ENCODE peak calls at places on chromosomes 3 and 15, in nine cellular contexts. D, O, C, F, I, N, W, V and B are unnamed samples.
A peak's percentile ranks its signal among the peaks of the same experiment; 100 is the strongest.

GRCh38 chr3:73473578-73474448 is 150.9 kb downstream of the PDZRN3 start:
- DNase-seq in D (peak; percentile 85), O (no peak), C (no peak), F (no peak), I (no peak), N (no peak), W (no peak), V (no peak), B (no peak)

GRCh38 chr3:164040991-164041390 is 1037.3 kb downstream of the SI start:
- DNase-seq in D (no peak), O (no peak), C (no peak), F (no peak), I (no peak), N (no peak), W (no peak), V (no peak), B (no peak)

GRCh38 chr3:108091498-108092259 is 848 bp upstream of the CD47 start:
- DNase-seq in D (peak; percentile 52), O (peak; percentile 14), C (no peak), F (no peak), I (no peak), N (no peak), W (no peak), V (no peak), B (peak; percentile 16)

GRCh38 chr15:55907797-55908196 is 85.6 kb downstream of the NEDD4 start:
- DNase-seq in D (no peak), O (peak; percentile 98), C (peak; percentile 92), F (peak; percentile 95), I (no peak), N (no peak), W (no peak), V (no peak), B (no peak)

GRCh38 chr3:53045107-53045783 is 628 bp downstream of the SFMBT1 start:
- DNase-seq in D (peak; percentile 68), O (peak; percentile 55), C (no peak), F (no peak), I (no peak), N (peak; percentile 85), W (peak; percentile 73), V (peak; percentile 54), B (peak; percentile 64)

GRCh38 chr3:194121881-194122280 is 14.1 kb upstream of the HES1 start:
- DNase-seq in D (no peak), O (peak; percentile 79), C (no peak), F (peak; percentile 67), I (peak; percentile 8), N (no peak), W (no peak), V (no peak), B (no peak)

GRCh38 chr3:154427685-154428291 is 2.2 kb downstream of the GPR149 start:
- DNase-seq in D (no peak), O (no peak), C (no peak), F (no peak), I (peak; percentile 76), N (peak; percentile 65), W (no peak), V (peak; percentile 58), B (no peak)

GRCh38 chr15:74027688-74028087 is 33.2 kb downstream of the PML start:
- DNase-seq in D (no peak), O (no peak), C (no peak), F (no peak), I (no peak), N (no peak), W (no peak), V (no peak), B (no peak)

GRCh38 chr3:14633819-14634424 is 17.6 kb upstream of the CCDC174 start:
- DNase-seq in D (peak; percentile 69), O (peak; percentile 82), C (peak; percentile 7), F (peak; percentile 41), I (no peak), N (peak; percentile 89), W (peak; percentile 42), V (peak; percentile 23), B (peak; percentile 46)

GRCh38 chr3:33578325-33579180 is 138.3 kb upstream of the UBP1 start:
- DNase-seq in D (no peak), O (peak; percentile 84), C (peak; percentile 1), F (peak; percentile 66), I (no peak), N (no peak), W (no peak), V (peak; percentile 14), B (no peak)

GRCh38 chr15:68794869-68795268 is 25.8 kb downstream of the ANP32A start:
- DNase-seq in D (no peak), O (no peak), C (no peak), F (no peak), I (no peak), N (no peak), W (no peak), V (no peak), B (no peak)

GRCh38 chr15:68792901-68793766 is 27.6 kb downstream of the ANP32A start:
- DNase-seq in D (peak; percentile 96), O (peak; percentile 23), C (no peak), F (no peak), I (no peak), N (peak; percentile 82), W (no peak), V (no peak), B (no peak)

GRCh38 chr15:68795298-68795848 is 25.3 kb downstream of the ANP32A start:
- DNase-seq in D (peak; percentile 82), O (peak; percentile 98), C (no peak), F (peak; percentile 97), I (peak; percentile 98), N (peak; percentile 96), W (peak; percentile 92), V (peak; percentile 78), B (peak; percentile 53)

GRCh38 chr15:68793776-68794175 is 26.9 kb downstream of the ANP32A start:
- DNase-seq in D (no peak), O (no peak), C (no peak), F (no peak), I (no peak), N (no peak), W (no peak), V (no peak), B (no peak)

DNA sequence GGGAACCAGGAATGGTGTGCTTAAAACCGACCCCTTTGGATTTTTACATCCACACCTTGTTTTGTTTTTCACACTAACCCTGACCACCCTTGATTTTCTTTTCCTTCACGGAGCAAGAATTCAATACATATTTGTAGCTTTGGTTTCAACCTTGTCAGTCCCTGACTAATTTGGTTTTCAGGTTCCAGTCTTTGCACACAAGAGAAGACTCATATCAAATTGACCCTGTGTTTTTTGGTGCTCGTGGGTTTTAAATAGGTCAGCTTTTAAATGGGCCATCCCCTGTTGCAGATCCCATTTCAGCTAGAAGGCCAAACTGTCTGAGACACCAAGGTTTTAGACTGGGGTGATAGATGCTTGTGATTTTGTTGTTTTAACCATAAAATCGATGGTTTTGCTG is 26.4 kb downstream of the ANP32A start:
- DNase-seq in D (no peak), O (no peak), C (no peak), F (no peak), I (no peak), N (no peak), W (no peak), V (no peak), B (no peak)
- H3K4me3 ChIP-seq in D (no peak overlapping the region), O (no peak overlapping the region), C (no peak overlapping the region), F (no peak overlapping the region), I (no peak overlapping the region), N (no peak overlapping the region), W (no peak overlapping the region), V (no peak overlapping the region), B (peak overlapping the region; percentile 49)

DNA sequence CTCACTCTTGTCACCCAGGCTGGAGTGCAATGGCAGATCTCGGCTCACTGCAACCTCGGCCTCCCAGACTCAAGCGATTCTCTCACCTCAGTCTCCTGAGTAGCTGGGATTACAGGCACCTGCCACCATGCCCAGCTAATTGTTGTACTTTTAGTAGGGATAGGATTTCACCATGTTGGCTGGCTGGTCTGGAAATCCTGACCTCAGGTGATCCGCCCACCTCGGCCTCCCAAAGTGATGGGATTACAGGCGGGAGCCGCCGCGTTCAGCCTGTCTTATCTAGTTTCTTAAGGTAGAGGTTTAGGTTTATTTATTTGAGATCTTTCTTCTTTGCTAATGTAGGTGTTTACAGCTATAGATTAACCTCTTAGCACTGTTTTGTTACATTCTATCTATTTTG is 708.8 kb downstream of the ZNF385D start:
- DNase-seq in D (no peak), O (no peak), C (no peak), F (no peak), I (no peak), N (peak; percentile 24), W (no peak), V (no peak), B (no peak)
- H3K4me3 ChIP-seq in D (no peak overlapping the region), O (no peak overlapping the region), C (no peak overlapping the region), F (no peak overlapping the region), I (no peak overlapping the region), N (no peak overlapping the region), W (no peak overlapping the region), V (no peak overlapping the region), B (no peak overlapping the region)

GRCh38 chr3:176074096-176074495 is 1123.2 kb downstream of the TBL1XR1 start:
- DNase-seq in D (no peak), O (no peak), C (no peak), F (no peak), I (no peak), N (no peak), W (no peak), V (no peak), B (no peak)
- H3K4me3 ChIP-seq in D (no peak overlapping the region), O (no peak overlapping the region), C (no peak overlapping the region), F (no peak overlapping the region), I (no peak overlapping the region), N (no peak overlapping the region), W (no peak overlapping the region), V (no peak overlapping the region), B (no peak overlapping the region)

GRCh38 chr3:190385835-190386688 is 1.9 kb upstream of the CLDN16 start:
- DNase-seq in D (no peak), O (peak; percentile 96), C (peak; percentile 84), F (peak; percentile 96), I (no peak), N (no peak), W (no peak), V (no peak), B (no peak)
- H3K4me3 ChIP-seq in D (no peak overlapping the region), O (no peak overlapping the region), C (peak overlapping the region; percentile 12), F (no peak overlapping the region), I (no peak overlapping the region), N (no peak overlapping the region), W (no peak overlapping the region), V (no peak overlapping the region), B (no peak overlapping the region)